ENCODE peak calls at places on chromosomes 12 and 14, in eight cellular contexts. K, L, U, X, H, F, Y and D are unnamed samples.

GRCh38 chr12:54222609-54223008 is 33.8 kb upstream of the SMUG1 start:
- DNase-seq in L (no peak), K (no peak), X (no peak), Y (peak; percentile 98), H (no peak), F (no peak), U (no peak), D (peak; percentile 89)

GRCh38 chr12:68344126-68344525 is 12.0 kb upstream of the MDM1 start:
- DNase-seq in L (no peak), Y (no peak), U (no peak), K (no peak), H (no peak), F (no peak), X (no peak), D (no peak)

GRCh38 chr12:53185582-53186153 is 4.9 kb upstream of the CSAD start:
- DNase-seq in Y (no peak), L (no peak), U (no peak), X (no peak), F (no peak), K (no peak), H (no peak), D (no peak)

GRCh38 chr14:51533160-51533559 is 118.5 kb upstream of the FRMD6 start:
- DNase-seq in X (no peak), Y (peak; percentile 81), L (no peak), U (no peak), K (no peak), F (no peak), H (no peak), D (no peak)

GRCh38 chr14:50813544-50813863 is 17.5 kb downstream of the NIN start:
- DNase-seq in Y (no peak), H (no peak), F (no peak), L (no peak), U (peak; percentile 49), K (no peak), X (no peak), D (no peak)

GRCh38 chr12:48972213-48973021 is 882 bp upstream of the WNT10B start:
- DNase-seq in L (no peak), H (no peak), X (no peak), Y (peak; percentile 56), K (no peak), U (no peak), F (peak; percentile 38), D (peak; percentile 90)

GRCh38 chr14:51002406-51002984 is 58.2 kb upstream of the PYGL start:
- DNase-seq in X (no peak), Y (no peak), F (no peak), K (no peak), L (no peak), H (no peak), U (no peak), D (no peak)

GRCh38 chr12:64083285-64084210 is 138.5 kb downstream of the KICS2 start:
- DNase-seq in Y (peak; percentile 93), F (peak; percentile 37), K (peak; percentile 54), L (peak; percentile 84), X (peak; percentile 84), U (no peak), H (no peak), D (peak; percentile 29)

GRCh38 chr12:119153477-119154434 is 25.0 kb upstream of the HSPB8 start:
- DNase-seq in H (peak; percentile 87), X (peak; percentile 25), U (no peak), L (peak; percentile 81), Y (peak; percentile 7), F (no peak), K (peak; percentile 81), D (peak; percentile 83)

GRCh38 chr14:92695562-92695961 is 52.9 kb downstream of the LGMN start:
- DNase-seq in K (no peak), Y (no peak), L (peak; percentile 17), U (no peak), H (no peak), X (no peak), F (no peak), D (no peak)

GRCh38 chr12:124466200-124467128 is 100.9 kb downstream of the NCOR2 start:
- DNase-seq in K (peak; percentile 74), L (peak; percentile 79), Y (peak; percentile 50), X (peak; percentile 66), F (no peak), U (peak; percentile 91), H (peak; percentile 91), D (no peak)

GRCh38 chr12:124463341-124463861 is 104.0 kb downstream of the NCOR2 start:
- DNase-seq in H (peak; percentile 73), U (no peak), K (peak; percentile 30), X (no peak), F (no peak), L (no peak), Y (no peak), D (no peak)

GRCh38 chr12:124465473-124465872 is 101.9 kb downstream of the NCOR2 start:
- DNase-seq in F (no peak), H (peak; percentile 34), U (no peak), L (no peak), Y (no peak), K (no peak), X (no peak), D (no peak)

GRCh38 chr12:124464062-124464461 is 103.3 kb downstream of the NCOR2 start:
- DNase-seq in K (no peak), F (no peak), X (no peak), U (no peak), L (no peak), H (peak; percentile 80), Y (no peak), D (no peak)

GRCh38 chr12:124464830-124465229 is 102.6 kb downstream of the NCOR2 start:
- DNase-seq in U (no peak), L (no peak), H (no peak), K (no peak), X (no peak), F (no peak), Y (no peak), D (no peak)
- H3K4me1 ChIP-seq in U (peaks cover 30% of the 10 kb centered on the region), L (no peaks in the 10 kb centered on the region), H (peaks cover 12% of the 10 kb centered on the region), K (peaks cover 24% of the 10 kb centered on the region), X (peaks cover 23% of the 10 kb centered on the region), F (peaks cover 12% of the 10 kb centered on the region), Y (peaks cover 3% of the 10 kb centered on the region), D (no peaks in the 10 kb centered on the region)

GRCh38 chr12:89350661-89351488 is 1.4 kb downstream of the DUSP6 start:
- DNase-seq in U (peak; percentile 18), Y (peak; percentile 41), F (no peak), L (no peak), K (peak; percentile 62), H (peak; percentile 79), X (peak; percentile 33), D (peak; percentile 81)

GRCh38 chr12:89352492-89353187 is at the start of gene DUSP6:
- DNase-seq in U (peak; percentile 85), X (peak; percentile 97), K (peak; percentile 97), L (peak; percentile 98), H (peak; percentile 99), Y (peak; percentile 99), F (peak; percentile 93), D (peak; percentile 98)

GRCh38 chr12:89353188-89353822 is 1.0 kb upstream of the DUSP6 start:
- DNase-seq in U (peak; percentile 36), L (peak; percentile 87), K (peak; percentile 83), H (peak; percentile 93), Y (peak; percentile 78), X (peak; percentile 79), F (peak; percentile 94), D (peak; percentile 97)

GRCh38 chr12:89351489-89352241 is 636 bp downstream of the DUSP6 start:
- DNase-seq in F (peak; percentile 69), X (peak; percentile 47), U (peak; percentile 36), K (peak; percentile 74), L (peak; percentile 66), H (peak; percentile 87), Y (peak; percentile 55), D (no peak)

GRCh38 chr12:89352242-89352491 is 134 bp downstream of the DUSP6 start:
- DNase-seq in L (no peak), F (no peak), H (no peak), K (no peak), U (no peak), Y (no peak), X (no peak), D (no peak)
- H3K27ac ChIP-seq in L (peak overlapping the region; percentile 58), F (peak overlapping the region; percentile 98), H (peak overlapping the region; percentile 99), K (peak overlapping the region; percentile 99), U (peak overlapping the region; percentile 79), Y (peak overlapping the region; percentile 96), X (peak overlapping the region; percentile 98), D (peak overlapping the region; percentile 90)

DNA sequence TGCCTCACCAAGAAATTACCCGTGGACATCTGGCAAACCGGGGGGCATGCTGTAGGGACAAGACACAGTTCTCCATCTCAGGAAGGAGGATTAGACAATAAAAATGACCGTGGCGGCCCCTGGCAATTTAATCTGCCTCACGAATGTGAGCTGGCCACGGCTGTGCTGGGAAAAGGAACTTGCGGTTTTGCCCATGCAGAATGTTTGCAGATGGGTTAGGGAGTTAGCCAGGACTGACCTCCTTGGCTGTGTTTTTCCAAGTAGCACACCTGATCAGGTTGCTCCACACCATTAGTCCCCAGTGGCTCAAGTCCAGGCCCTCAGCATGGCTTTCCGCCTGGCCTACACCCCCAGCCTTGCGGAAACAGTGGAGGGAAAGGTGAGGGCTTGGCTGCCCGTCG is 20.8 kb downstream of the TPCN1 start:
- DNase-seq in Y (peak; percentile 76), X (peak; percentile 33), U (no peak), L (no peak), F (no peak), H (peak; percentile 90), K (peak; percentile 80), D (peak; percentile 78)
- H3K4me1 ChIP-seq in Y (peaks cover 40% of the 10 kb centered on the region), X (peaks cover 93% of the 10 kb centered on the region), U (no peaks in the 10 kb centered on the region), L (peaks cover 10% of the 10 kb centered on the region), F (peaks cover 34% of the 10 kb centered on the region), H (peaks cover 79% of the 10 kb centered on the region), K (peaks cover 97% of the 10 kb centered on the region), D (peaks cover 48% of the 10 kb centered on the region)

DNA sequence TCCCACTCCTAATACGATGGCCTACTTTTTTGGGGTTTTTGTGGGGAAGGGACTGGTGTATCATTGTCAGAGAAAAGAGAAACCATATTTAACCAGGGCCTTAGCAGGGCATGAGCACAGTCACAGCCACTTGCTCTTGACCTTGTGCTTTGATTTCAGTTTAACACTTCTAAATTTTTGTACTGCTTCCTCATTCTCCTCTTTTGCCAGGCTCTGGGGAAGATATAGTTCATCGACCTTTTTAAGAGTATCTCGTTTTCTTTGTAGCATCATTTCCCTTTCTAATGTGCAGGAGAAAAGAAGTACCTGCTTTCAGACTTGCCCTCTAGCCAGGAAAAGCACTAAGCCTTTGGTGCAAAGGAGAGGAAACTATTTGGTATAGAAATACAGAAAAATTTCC is 2.2 kb downstream of the ZBTB1 start:
- DNase-seq in K (no peak), U (no peak), X (no peak), Y (no peak), F (no peak), L (no peak), H (no peak), D (peak; percentile 69)
- H3K27ac ChIP-seq in K (peak overlapping the region; percentile 37), U (no peak overlapping the region), X (peak overlapping the region; percentile 98), Y (peak overlapping the region; percentile 41), F (no peak overlapping the region), L (no peak overlapping the region), H (no peak overlapping the region), D (peak overlapping the region; percentile 55)